ENCODE peak calls at places on chromosomes 3 and 15, in ten cellular contexts. A, E, V, L, K, Q, J, I, U and S are unnamed samples. For H3K4me1, the result is how much of the 10 kb centered on the place peaks cover.

GRCh38 chr15:89387140-89387903 is 52.7 kb upstream of the POLG start:
- DNase-seq in A (no peak), E (no peak), V (no peak), L (no peak), K (no peak), Q (no peak), J (no peak), I (no peak), U (no peak), S (no peak)

GRCh38 chr15:34616613-34617012 is 33.2 kb upstream of the GOLGA8B start:
- DNase-seq in A (peak), E (peak), V (peak), L (no peak), K (peak), Q (peak), J (no peak), I (no peak), U (peak), S (no peak)

GRCh38 chr3:48039487-48040190 is 23.4 kb upstream of the MAP4 start:
- DNase-seq in A (peak), E (peak), V (peak), L (no peak), K (peak), Q (peak), J (peak), I (no peak), U (peak), S (no peak)

GRCh38 chr3:50624634-50625033 is 7.7 kb downstream of the MAPKAPK3 start:
- DNase-seq in A (no peak), E (peak), V (no peak), L (no peak), K (no peak), Q (peak), J (no peak), I (no peak), U (peak), S (no peak)

GRCh38 chr3:29649815-29650547 is 369.1 kb downstream of the RBMS3 start:
- DNase-seq in A (no peak), E (no peak), V (no peak), L (no peak), K (peak), Q (no peak), J (no peak), I (no peak), U (peak), S (no peak)

GRCh38 chr3:128554100-128554464 is 61.1 kb upstream of the GATA2 start:
- DNase-seq in A (no peak), E (peak), V (no peak), L (no peak), K (peak), Q (peak), J (no peak), I (no peak), U (peak), S (no peak)

GRCh38 chr15:44726568-44727461 is 9.5 kb upstream of the TRIM69 start:
- DNase-seq in A (no peak), E (peak), V (peak), L (no peak), K (peak), Q (peak), J (peak), I (peak), U (peak), S (peak)

GRCh38 chr3:105353485-105354161 is 13.1 kb upstream of the ALCAM start:
- DNase-seq in A (peak), E (peak), V (no peak), L (no peak), K (peak), Q (no peak), J (no peak), I (no peak), U (peak), S (no peak)

GRCh38 chr15:45794768-45795486 is 160.1 kb downstream of the SQOR start:
- DNase-seq in A (no peak), E (no peak), V (no peak), L (no peak), K (no peak), Q (no peak), J (no peak), I (no peak), U (no peak), S (no peak)

GRCh38 chr15:91853968-91854943 is 748 bp downstream of the SLCO3A1 start:
- DNase-seq in A (peak), E (peak), V (peak), L (peak), K (no peak), Q (peak), J (no peak), I (peak), U (peak), S (peak)

GRCh38 chr3:61593630-61594029 is 32.3 kb downstream of the PTPRG start:
- DNase-seq in A (no peak), E (no peak), V (no peak), L (no peak), K (no peak), Q (no peak), J (no peak), I (no peak), U (no peak), S (no peak)

GRCh38 chr3:125240496-125240895 is 27.9 kb upstream of the SLC12A8 start:
- DNase-seq in A (no peak), E (peak), V (no peak), L (no peak), K (no peak), Q (no peak), J (no peak), I (no peak), U (peak), S (no peak)

GRCh38 chr15:53787349-53787748 is 27.9 kb upstream of the WDR72 start:
- DNase-seq in A (no peak), E (no peak), V (no peak), L (no peak), K (no peak), Q (no peak), J (no peak), I (no peak), U (no peak), S (no peak)

GRCh38 chr3:48372377-48372770 is 355 bp downstream of the FBXW12 start:
- DNase-seq in A (no peak), E (no peak), V (no peak), L (no peak), K (no peak), Q (no peak), J (no peak), I (no peak), U (no peak), S (no peak)

GRCh38 chr3:138180375-138181029 is 5.8 kb upstream of the DBR1 start:
- DNase-seq in A (peak), E (peak), V (no peak), L (no peak), K (peak), Q (peak), J (no peak), I (peak), U (peak), S (no peak)

GRCh38 chr15:100616700-100617099 is 14.3 kb downstream of the ASB7 start:
- DNase-seq in A (no peak), E (no peak), V (no peak), L (no peak), K (no peak), Q (no peak), J (no peak), I (no peak), U (no peak), S (no peak)
- H3K27ac ChIP-seq in A (no peak), E (no peak), V (no peak), L (no peak), K (no peak), Q (no peak), J (no peak), I (no peak), U (no peak), S (no peak)

DNA sequence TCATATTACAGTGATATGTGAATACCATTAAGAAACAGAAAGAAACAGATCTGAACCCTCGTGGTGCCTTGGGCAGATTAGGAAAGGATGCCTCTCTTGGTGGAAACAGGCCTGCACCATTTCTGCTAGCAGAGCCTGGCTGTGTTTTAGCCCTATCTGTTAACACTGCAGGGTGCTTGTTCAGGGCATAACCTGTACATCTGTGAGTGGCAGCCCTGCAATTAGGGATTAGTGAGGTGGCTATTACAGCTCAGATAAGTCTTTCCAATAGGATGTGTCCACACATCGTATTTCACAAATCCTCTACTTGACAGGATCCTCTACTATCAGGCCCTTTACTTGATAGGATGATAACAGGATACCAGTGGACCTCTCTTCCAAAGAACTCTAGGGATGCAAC is 12.0 kb downstream of the SEC22C start:
- DNase-seq in A (peak), E (peak), V (no peak), L (no peak), K (no peak), Q (no peak), J (no peak), I (no peak), U (no peak), S (no peak)
- H3K4me3 ChIP-seq in A (no peak), E (no peak), V (no peak), L (no peak), K (no peak), Q (no peak), J (no peak), I (no peak), U (no peak), S (no peak)

DNA sequence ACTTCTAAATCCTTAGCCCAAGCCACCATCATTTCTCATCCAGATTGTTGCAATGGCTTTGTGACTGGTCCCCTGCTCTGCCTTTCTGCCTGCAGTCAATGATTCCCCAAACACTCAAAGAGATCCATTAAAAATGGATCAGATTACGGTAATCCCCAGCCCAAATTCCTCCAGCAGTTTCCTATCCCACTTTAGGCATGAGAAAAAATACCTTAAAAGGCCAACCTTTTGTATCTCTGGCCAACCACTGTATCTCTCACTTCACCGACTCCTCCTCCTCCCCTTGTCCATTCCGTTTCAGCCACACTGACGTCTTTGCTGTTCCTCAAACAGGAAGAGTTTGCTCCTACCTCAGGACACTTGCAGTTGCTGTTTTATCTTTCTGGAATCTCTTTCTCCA is 20.9 kb upstream of the IL1RAP start:
- DNase-seq in A (no peak), E (peak), V (no peak), L (no peak), K (no peak), Q (no peak), J (no peak), I (no peak), U (no peak), S (no peak)
- H3K4me1 ChIP-seq in A (under half), E (under half), V (under half), L (under half), K (under half), Q (under half), J (under half), I (under half), U (under half), S (under half)

GRCh38 chr3:99896482-99896881 is 78.8 kb downstream of the CMSS1 start:
- DNase-seq in A (no peak), E (no peak), V (no peak), L (no peak), K (no peak), Q (no peak), J (no peak), I (no peak), U (no peak), S (no peak)
- H3K27ac ChIP-seq in A (no peak), E (no peak), V (no peak), L (peak), K (peak), Q (peak), J (peak), I (no peak), U (peak), S (no peak)

GRCh38 chr15:39585394-39585841 is 4.5 kb downstream of the THBS1 start:
- DNase-seq in A (no peak), E (no peak), V (no peak), L (no peak), K (peak), Q (peak), J (no peak), I (no peak), U (peak), S (no peak)
- H3K4me3 ChIP-seq in A (no peak), E (no peak), V (no peak), L (no peak), K (no peak), Q (peak), J (no peak), I (no peak), U (peak), S (no peak)

GRCh38 chr3:122680381-122681293 is at the start of gene PARP14:
- DNase-seq in A (peak), E (peak), V (peak), L (peak), K (peak), Q (peak), J (no peak), I (peak), U (peak), S (peak)
- H3K4me1 ChIP-seq in A (under half), E (under half), V (under half), L (under half), K (under half), Q (under half), J (under half), I (under half), U (under half), S (under half)